ENCODE peak calls at places on chromosomes 4 and X, in six cellular contexts. O, V, E, U, F and X are unnamed samples.

GRCh38 chr4:6301051-6301731 is 31.5 kb downstream of the WFS1 start:
- DNase-seq in O (no peak), U (no peak), E (no peak), F (no peak), V (no peak), X (no peak)

GRCh38 chrX:63746278-63746677 is 38.7 kb downstream of the ARHGEF9 start:
- DNase-seq in V (no peak), U (no peak), O (no peak), F (no peak), E (peak), X (no peak)

GRCh38 chr4:144463896-144464295 is 182.1 kb upstream of the HHIP start:
- DNase-seq in O (no peak), E (no peak), F (no peak), U (no peak), V (no peak), X (no peak)

GRCh38 chr4:42610941-42611340 is 46.0 kb downstream of the ATP8A1 start:
- DNase-seq in V (peak), U (no peak), E (no peak), O (no peak), F (no peak), X (no peak)

GRCh38 chr4:41360911-41361830 is 104.4 kb downstream of the UCHL1 start:
- DNase-seq in U (no peak), O (peak), V (peak), F (peak), E (no peak), X (peak)

GRCh38 chrX:132401935-132402334 is 86.9 kb downstream of the MBNL3 start:
- DNase-seq in U (peak), V (no peak), F (no peak), O (no peak), E (no peak), X (no peak)

GRCh38 chrX:66728818-66729271 is 90.0 kb upstream of the EDA2R start:
- DNase-seq in E (peak), F (peak), O (no peak), U (no peak), V (no peak), X (peak)

GRCh38 chrX:45769919-45770582 is 569.4 kb upstream of the DIPK2B start:
- DNase-seq in V (no peak), O (no peak), U (peak), F (no peak), E (peak), X (no peak)

GRCh38 chr4:72843466-72843865 is 226.1 kb downstream of the COX18 start:
- DNase-seq in O (no peak), V (no peak), U (no peak), F (no peak), E (no peak), X (no peak)

GRCh38 chr4:182695009-182695408 is 222.2 kb downstream of the DCTD start:
- DNase-seq in O (no peak), E (no peak), F (no peak), U (no peak), V (no peak), X (no peak)

GRCh38 chrX:30504309-30504708 is 73.3 kb downstream of the TASL start:
- DNase-seq in F (peak), O (peak), U (no peak), V (peak), E (peak), X (peak)

GRCh38 chr4:24917076-24917856 is 4.4 kb upstream of the CCDC149 start:
- DNase-seq in O (no peak), U (no peak), E (no peak), V (no peak), F (no peak), X (no peak)

GRCh38 chr4:128942547-128942946 is 133.0 kb downstream of the JADE1 start:
- DNase-seq in E (no peak), V (no peak), U (no peak), F (no peak), O (no peak), X (no peak)

GRCh38 chrX:110167952-110168451 is 149.9 kb downstream of the AMMECR1 start:
- DNase-seq in O (peak), U (no peak), V (no peak), E (peak), F (no peak), X (no peak)

GRCh38 chr4:113069212-113069892 is 19.9 kb downstream of the ANK2 start:
- DNase-seq in F (no peak), U (no peak), V (no peak), E (peak), O (no peak), X (no peak)

GRCh38 chrX:45749375-45749774 is 548.7 kb upstream of the DIPK2B start:
- DNase-seq in O (no peak), F (no peak), U (no peak), E (peak), V (no peak), X (no peak)

GRCh38 chrX:125289209-125289608 is 30.5 kb upstream of the TEX13C start:
- DNase-seq in U (no peak), E (no peak), V (no peak), F (no peak), O (no peak), X (no peak)

GRCh38 chr4:8554555-8555100 is 25.6 kb upstream of the GPR78 start:
- DNase-seq in U (no peak), F (no peak), V (no peak), E (no peak), O (no peak), X (no peak)

GRCh38 chr4:121711263-121712000 is 14.7 kb upstream of the ANXA5 start:
- DNase-seq in U (peak), V (no peak), O (no peak), E (peak), F (no peak), X (peak)

GRCh38 chrX:119672252-119672825 is 20.6 kb downstream of the SEPTIN6 start:
- DNase-seq in E (no peak), U (no peak), V (peak), O (peak), F (peak), X (peak)

GRCh38 chrX:44234541-44234940 is 108.9 kb downstream of the EFHC2 start:
- DNase-seq in E (no peak), F (no peak), O (no peak), U (no peak), V (no peak), X (no peak)

GRCh38 chrX:154368630-154369452 is 5.6 kb downstream of the FLNA start:
- DNase-seq in E (peak), F (no peak), O (peak), U (peak), V (peak), X (peak)

GRCh38 chrX:32599156-32599555 is 612.2 kb downstream of the DMD start:
- DNase-seq in U (no peak), O (no peak), E (no peak), F (no peak), V (no peak), X (no peak)

GRCh38 chr4:137968956-137969709 is 273.0 kb downstream of the SLC7A11 start:
- DNase-seq in O (no peak), V (no peak), F (no peak), U (no peak), E (no peak), X (no peak)

GRCh38 chr4:11805837-11806236 is 377.1 kb upstream of the HS3ST1 start:
- DNase-seq in V (no peak), O (peak), U (no peak), F (peak), E (peak), X (no peak)